ENCODE peak calls at places on chromosome 2, in ten cellular contexts. J, C, E, H, B, Y, U, V, M and Q are unnamed samples.

GRCh38 chr2:36780231-36780808 is 83.8 kb downstream of the VIT start:
- DNase-seq in V (peak; percentile 38), E (peak; percentile 47), Y (no peak), J (no peak), C (peak; percentile 69), B (peak; percentile 62), M (peak; percentile 58), H (peak; percentile 62), U (no peak), Q (peak; percentile 44)

GRCh38 chr2:95050385-95051300 is 25.1 kb downstream of the MAL start:
- DNase-seq in U (no peak), Y (no peak), V (no peak), M (no peak), H (no peak), B (no peak), J (no peak), E (no peak), C (no peak), Q (no peak)

GRCh38 chr2:46849741-46850474 is 65.7 kb downstream of the MCFD2 start:
- DNase-seq in C (peak; percentile 27), B (no peak), H (peak; percentile 87), J (no peak), E (peak; percentile 98), Y (no peak), V (no peak), U (peak; percentile 69), M (peak; percentile 89), Q (peak; percentile 95)

GRCh38 chr2:199869227-199869541 is 18.2 kb upstream of the FTCDNL1 start:
- DNase-seq in J (no peak), Y (no peak), U (no peak), H (no peak), M (no peak), B (no peak), E (no peak), V (no peak), C (no peak), Q (no peak)

GRCh38 chr2:26324903-26325302 is 21.0 kb upstream of the SELENOI start:
- DNase-seq in Y (no peak), B (no peak), H (no peak), M (no peak), C (no peak), V (no peak), E (no peak), J (no peak), U (no peak), Q (no peak)

GRCh38 chr2:232075080-232075479 is 113.6 kb downstream of the DIS3L2 start:
- DNase-seq in B (no peak), V (no peak), M (no peak), E (no peak), H (peak; percentile 10), C (peak; percentile 85), U (no peak), Y (no peak), J (no peak), Q (no peak)

GRCh38 chr2:223846524-223846923 is 9.1 kb upstream of the AP1S3 start:
- DNase-seq in Y (no peak), B (no peak), V (no peak), E (peak; percentile 93), J (no peak), C (peak; percentile 87), U (no peak), M (no peak), H (peak; percentile 85), Q (peak; percentile 92)

GRCh38 chr2:174076948-174077347 is 111.8 kb upstream of the SP3 start:
- DNase-seq in J (no peak), H (no peak), C (no peak), U (no peak), Y (no peak), E (no peak), V (no peak), B (no peak), M (no peak), Q (no peak)

GRCh38 chr2:190843874-190844699 is 36.5 kb upstream of the GLS start:
- DNase-seq in J (no peak), V (no peak), U (no peak), H (peak; percentile 58), M (no peak), E (peak; percentile 73), C (peak; percentile 84), B (no peak), Y (no peak), Q (peak; percentile 73)

GRCh38 chr2:12861344-12861942 is 144.7 kb downstream of the TRIB2 start:
- DNase-seq in M (no peak), U (no peak), V (no peak), C (peak; percentile 88), H (peak; percentile 64), Y (no peak), E (peak; percentile 63), B (no peak), J (no peak), Q (peak; percentile 34)

GRCh38 chr2:203908344-203909185 is 28.0 kb upstream of the ICOS start:
- DNase-seq in C (no peak), J (no peak), B (no peak), E (no peak), V (no peak), Y (no peak), M (no peak), H (no peak), U (no peak), Q (no peak)

GRCh38 chr2:60550151-60550983 is 3.1 kb downstream of the BCL11A start:
- DNase-seq in H (peak; percentile 84), E (peak; percentile 85), V (no peak), U (peak; percentile 81), J (no peak), M (peak; percentile 44), C (peak; percentile 94), Y (peak; percentile 36), B (peak; percentile 91), Q (peak; percentile 83)

GRCh38 chr2:70851704-70852103 is 16.1 kb upstream of the CD207 start:
- DNase-seq in J (no peak), V (no peak), M (no peak), U (no peak), Y (no peak), E (no peak), C (peak; percentile 42), B (no peak), H (no peak), Q (no peak)

GRCh38 chr2:58521803-58522602 is 280.9 kb upstream of the FANCL start:
- DNase-seq in U (no peak), H (no peak), M (no peak), C (peak; percentile 73), V (no peak), B (no peak), Y (no peak), E (peak; percentile 72), J (no peak), Q (no peak)

GRCh38 chr2:134218414-134218813 is 35.5 kb upstream of the MGAT5 start:
- DNase-seq in M (no peak), C (no peak), V (no peak), E (no peak), B (peak; percentile 72), Y (no peak), J (no peak), H (no peak), U (no peak), Q (no peak)
- H3K27ac ChIP-seq in M (no peak overlapping the region), C (no peak overlapping the region), V (no peak overlapping the region), E (no peak overlapping the region), B (peak overlapping the region; percentile 70), Y (no peak overlapping the region), J (no peak overlapping the region), H (no peak overlapping the region), U (peak overlapping the region; percentile 66), Q (no peak overlapping the region)

DNA sequence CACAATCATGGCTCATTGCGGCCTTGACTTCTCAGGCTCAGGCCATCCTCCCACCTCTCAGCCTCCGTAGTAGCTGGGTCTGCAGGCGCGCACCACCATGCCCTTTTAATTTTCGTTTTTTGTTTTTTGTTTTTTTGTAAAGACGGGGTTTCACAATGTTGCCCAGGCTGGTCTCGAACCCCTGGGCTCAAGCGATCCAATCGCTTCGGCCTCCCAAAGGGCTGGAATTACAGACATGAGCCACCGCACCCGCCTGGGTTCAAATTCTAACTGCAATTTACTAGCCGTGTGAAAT is 12.3 kb upstream of the DCTN1 start:
- DNase-seq in H (no peak), B (no peak), V (no peak), J (no peak), Y (no peak), M (no peak), U (no peak), C (no peak), E (no peak), Q (no peak)
- H3K4me3 ChIP-seq in H (peak overlapping the region; percentile 99), B (peak overlapping the region; percentile 89), V (no peak overlapping the region), J (no peak overlapping the region), Y (no peak overlapping the region), M (peak overlapping the region; percentile 66), U (no peak overlapping the region), C (peak overlapping the region; percentile 89), E (peak overlapping the region; percentile 95), Q (peak overlapping the region; percentile 85)

DNA sequence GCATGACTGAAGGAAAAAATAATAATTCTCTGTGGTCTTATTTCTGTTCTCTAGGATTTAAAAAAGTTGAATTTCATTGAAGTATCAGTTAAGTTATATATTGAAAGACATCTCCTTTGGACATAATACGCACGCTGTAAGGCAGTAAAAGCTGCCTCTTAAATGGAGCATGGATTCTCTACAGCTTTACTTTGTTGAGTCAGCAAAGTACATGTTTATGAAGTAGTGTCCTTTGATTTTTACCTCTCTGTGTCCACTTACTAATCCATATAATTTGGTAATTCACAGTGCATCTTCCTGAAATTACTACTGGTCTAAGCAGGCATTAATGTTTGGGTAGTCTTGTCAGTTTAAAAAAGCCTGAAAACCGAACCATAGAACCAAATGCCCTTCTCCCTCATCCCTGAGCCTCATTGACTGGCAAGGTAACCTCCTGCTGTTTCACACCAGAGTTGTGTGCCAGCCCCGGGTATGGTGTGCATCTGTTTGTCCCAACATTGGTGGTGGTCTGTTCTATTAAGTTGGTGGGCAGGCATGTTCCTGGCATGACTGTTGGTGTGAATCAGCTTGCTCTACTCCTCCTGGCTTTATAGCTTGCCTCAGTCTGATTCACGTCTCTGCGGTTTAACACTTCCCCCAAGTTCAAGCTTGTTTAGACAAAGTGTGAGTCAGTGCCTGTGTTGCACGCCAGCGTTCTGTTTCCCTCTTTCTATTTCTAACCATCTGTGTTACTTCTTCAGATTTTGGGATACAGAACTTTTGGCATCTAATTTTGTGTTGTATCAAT is 71.0 kb upstream of the ITM2C start:
- DNase-seq in H (peak; percentile 100), U (peak; percentile 69), J (peak; percentile 73), B (no peak), V (no peak), C (peak; percentile 99), M (no peak), Y (peak; percentile 64), E (peak; percentile 100), Q (peak; percentile 99)
- H3K27ac ChIP-seq in H (peak overlapping the region; percentile 92), U (peak overlapping the region; percentile 86), J (peak overlapping the region; percentile 71), B (no peak overlapping the region), V (no peak overlapping the region), C (peak overlapping the region; percentile 91), M (no peak overlapping the region), Y (peak overlapping the region; percentile 30), E (peak overlapping the region; percentile 90), Q (peak overlapping the region; percentile 93)

DNA sequence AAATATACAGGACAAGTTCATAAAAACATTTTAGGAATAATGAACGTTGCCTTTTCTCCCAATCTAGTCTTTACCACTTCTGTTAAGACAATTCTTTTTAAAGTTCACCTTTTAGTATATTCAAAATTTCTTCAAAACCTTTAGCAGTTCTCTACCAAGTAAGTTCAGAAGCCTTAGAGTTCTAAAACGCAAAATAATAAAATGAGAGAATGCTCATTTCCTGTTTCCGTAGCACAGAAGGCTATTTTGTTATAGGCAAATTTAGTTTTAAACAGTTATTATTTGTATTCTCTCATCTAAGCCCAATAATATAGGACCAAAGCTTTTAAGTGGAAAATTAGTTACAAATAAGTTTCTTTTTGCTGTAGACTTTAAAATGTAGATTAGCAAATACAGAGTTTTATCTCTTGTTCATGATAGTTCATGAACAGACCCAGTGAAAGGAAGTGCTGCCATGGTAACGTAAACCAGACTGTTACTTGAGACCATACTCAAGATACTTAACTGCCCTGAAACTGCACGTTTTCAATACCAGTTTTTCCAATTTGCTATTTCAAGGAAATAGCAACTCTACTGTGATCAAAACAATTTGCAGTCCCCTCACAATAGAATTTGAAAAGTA is 173.1 kb upstream of the STON1 start:
- DNase-seq in E (peak; percentile 73), C (no peak), U (no peak), V (no peak), M (peak; percentile 30), J (no peak), B (peak; percentile 39), Y (no peak), H (peak; percentile 80), Q (peak; percentile 71)
- H3K4me3 ChIP-seq in E (no peak overlapping the region), C (no peak overlapping the region), U (no peak overlapping the region), V (no peak overlapping the region), M (no peak overlapping the region), J (no peak overlapping the region), B (no peak overlapping the region), Y (no peak overlapping the region), H (no peak overlapping the region), Q (no peak overlapping the region)